ENCODE peak calls at places on chromosomes 7 and 10, in four cellular contexts. M, F, Q and T are unnamed samples.

GRCh38 chr10:89959433-89960110 is 258.2 kb downstream of the KIF20B start:
- DNase-seq in Q (no peak), F (no peak), M (no peak), T (no peak)

GRCh38 chr7:112634107-112634506 is 153.3 kb downstream of the LSMEM1 start:
- DNase-seq in Q (no peak), F (no peak), M (no peak), T (no peak)

GRCh38 chr10:70418229-70418628 is 14.3 kb downstream of the EIF4EBP2 start:
- DNase-seq in M (no peak), Q (no peak), F (no peak), T (no peak)

GRCh38 chr7:125934965-125935364 is 1005.3 kb upstream of the POT1 start:
- DNase-seq in Q (no peak), M (no peak), F (no peak), T (no peak)

GRCh38 chr7:2288503-2288902 is 25.7 kb downstream of the SNX8 start:
- DNase-seq in Q (no peak), M (no peak), F (no peak), T (no peak)

GRCh38 chr10:62083413-62083794 is 181.9 kb downstream of the ARID5B start:
- DNase-seq in Q (no peak), F (no peak), M (no peak), T (no peak)

GRCh38 chr10:77899080-77899477 is 27.5 kb downstream of the DLG5 start:
- DNase-seq in Q (peak), F (no peak), M (no peak), T (no peak)

GRCh38 chr10:126407831-126408230 is 19.6 kb upstream of the ADAM12 start:
- DNase-seq in F (no peak), M (no peak), Q (no peak), T (no peak)

GRCh38 chr7:115869225-115869624 is 161.3 kb downstream of the TFEC start:
- DNase-seq in Q (peak), M (no peak), F (no peak), T (no peak)

GRCh38 chr7:127392566-127393369 is at the start of gene ZNF800:
- DNase-seq in F (peak), Q (peak), M (peak), T (peak)

GRCh38 chr10:77590344-77591237 is 47.0 kb downstream of the KCNMA1 start:
- DNase-seq in F (no peak), Q (no peak), M (no peak), T (no peak)

GRCh38 chr7:3942778-3943177 is 641.7 kb downstream of the SDK1 start:
- DNase-seq in Q (no peak), M (no peak), F (no peak), T (no peak)

GRCh38 chr10:53358536-53358935 is 586.0 kb upstream of the MBL2 start:
- DNase-seq in Q (no peak), M (no peak), F (no peak), T (no peak)

GRCh38 chr10:131076341-131076740 is 235.2 kb downstream of the TCERG1L start:
- DNase-seq in Q (no peak), M (no peak), F (no peak), T (no peak)

GRCh38 chr7:2157473-2158279 is 75.1 kb downstream of the MAD1L1 start:
- DNase-seq in Q (no peak), M (no peak), F (peak), T (peak)

GRCh38 chr10:126065751-126066150 is 169.4 kb downstream of the FANK1 start:
- DNase-seq in M (no peak), F (no peak), Q (no peak), T (no peak)

GRCh38 chr7:19009241-19009935 is 108.0 kb downstream of the TWIST1 start:
- DNase-seq in M (no peak), Q (no peak), F (no peak), T (no peak)

GRCh38 chr7:98165827-98166667 is 45.2 kb upstream of the BHLHA15 start:
- DNase-seq in F (peak), M (peak), Q (no peak), T (peak)

GRCh38 chr10:73742454-73742734 is 1.8 kb upstream of the SEC24C start:
- DNase-seq in Q (no peak), F (no peak), M (no peak), T (no peak)

GRCh38 chr7:48976268-48976667 is 51.9 kb downstream of the CDC14C start:
- DNase-seq in F (no peak), Q (no peak), M (no peak), T (no peak)

GRCh38 chr10:103685880-103686669 is 169.3 kb downstream of the SH3PXD2A start:
- DNase-seq in F (peak), Q (peak), M (peak), T (peak)

GRCh38 chr10:3500408-3500856 is 284.6 kb downstream of the KLF6 start:
- DNase-seq in M (no peak), F (peak), Q (no peak), T (no peak)

GRCh38 chr10:4725917-4726606 is 99.9 kb upstream of the AKR1E2 start:
- DNase-seq in F (no peak), M (no peak), Q (peak), T (no peak)

GRCh38 chr7:121137580-121137979 is 149.1 kb downstream of the CPED1 start:
- DNase-seq in F (no peak), Q (no peak), M (no peak), T (no peak)

GRCh38 chr10:50416181-50416824 is 165.0 kb upstream of the ASAH2 start:
- DNase-seq in Q (no peak), F (no peak), M (no peak), T (no peak)

GRCh38 chr10:75408911-75409885 is 7.6 kb upstream of the ZNF503 start:
- DNase-seq in M (no peak), Q (no peak), F (peak), T (no peak)

GRCh38 chr10:118102116-118102515 is 55.4 kb upstream of the RAB11FIP2 start:
- DNase-seq in M (no peak), Q (no peak), F (no peak), T (no peak)

GRCh38 chr10:52351911-52352310 is 37.8 kb downstream of the DKK1 start:
- DNase-seq in F (no peak), Q (peak), M (no peak), T (no peak)

GRCh38 chr7:29340691-29341090 is 146.1 kb downstream of the CHN2 start:
- DNase-seq in F (no peak), M (no peak), Q (no peak), T (no peak)

GRCh38 chr10:112775892-112776679 is 174.0 kb upstream of the TCF7L2 start:
- DNase-seq in Q (no peak), F (no peak), M (no peak), T (no peak)

GRCh38 chr7:7653140-7653539 is 12.6 kb downstream of the UMAD1 start:
- DNase-seq in Q (no peak), M (no peak), F (no peak), T (no peak)

GRCh38 chr10:119306514-119306951 is 99.2 kb downstream of the GRK5 start:
- DNase-seq in F (no peak), M (peak), Q (no peak), T (no peak)

GRCh38 chr7:18064242-18064838 is 36.7 kb upstream of the PRPS1L1 start:
- DNase-seq in Q (no peak), M (no peak), F (no peak), T (no peak)

GRCh38 chr10:36802523-36803153 is 322.8 kb upstream of the ANKRD30A start:
- DNase-seq in F (peak), Q (no peak), M (no peak), T (no peak)

GRCh38 chr7:111098011-111098925 is 7.3 kb downstream of the LRRN3 start:
- DNase-seq in Q (peak), F (no peak), M (peak), T (no peak)

GRCh38 chr7:157702311-157703023 is 365.7 kb downstream of the DNAJB6 start:
- DNase-seq in Q (no peak), M (no peak), F (no peak), T (no peak)

GRCh38 chr7:95986136-95986535 is 213.8 kb downstream of the DYNC1I1 start:
- DNase-seq in Q (no peak), M (no peak), F (no peak), T (no peak)